ENCODE peak calls at places on chromosomes 12 and 14, in nine cellular contexts. C is neural progenitor cell; P is NCI-H1048; O is NCI-H2081; L is activated effector memory CD4-positive, alpha-beta T cell treated with anti-CD3 and anti-CD28 coated beads, Interleukin-2, amount 50 U/mL, for 16 hours; H is RKO; T is ELR; Q is NCI-H1092 treated with DMSO at 0.1 percent for 48 hours; Y is HT1080. X is an unnamed sample.

GRCh38 chr14:101595349-101595748 is 34.1 kb downstream of the DIO3 start:
- DNase-seq in C (no peak), P (no peak), O (no peak), L (peak), H (no peak), T (no peak), Q (no peak), Y (no peak), X (no peak)

GRCh38 chr14:105142651-105143450 is 25.7 kb downstream of the JAG2 start:
- DNase-seq in C (no peak), P (no peak), O (no peak), L (peak), H (no peak), T (no peak), Q (no peak), Y (no peak), X (peak)

GRCh38 chr12:72273499-72273837 is 1.3 kb downstream of the TRHDE start:
- DNase-seq in C (peak), P (no peak), O (no peak), L (no peak), H (no peak), T (no peak), Q (no peak), Y (peak), X (no peak)

GRCh38 chr14:64944861-64945260 is 2.3 kb upstream of the GPX2 start:
- DNase-seq in C (no peak), P (no peak), O (no peak), L (no peak), H (no peak), T (no peak), Q (no peak), Y (no peak), X (no peak)

GRCh38 chr12:56074396-56074795 is 5.6 kb upstream of the ERBB3 start:
- DNase-seq in C (no peak), P (no peak), O (no peak), L (no peak), H (no peak), T (no peak), Q (no peak), Y (no peak), X (no peak)

GRCh38 chr14:101196795-101197590 is 293.5 kb upstream of the RTL1 start:
- DNase-seq in C (peak), P (no peak), O (no peak), L (peak), H (no peak), T (no peak), Q (no peak), Y (no peak), X (no peak)

GRCh38 chr12:62799126-62799736 is 135.7 kb downstream of the PPM1H start:
- DNase-seq in C (peak), P (peak), O (peak), L (peak), H (peak), T (peak), Q (peak), Y (peak), X (no peak)

GRCh38 chr14:87955501-87955900 is 37.5 kb downstream of the GALC start:
- DNase-seq in C (no peak), P (no peak), O (no peak), L (no peak), H (no peak), T (no peak), Q (no peak), Y (no peak), X (no peak)

GRCh38 chr14:79924583-79924982 is 286.7 kb downstream of the DIO2 start:
- DNase-seq in C (no peak), P (no peak), O (no peak), L (no peak), H (no peak), T (no peak), Q (no peak), Y (no peak), X (no peak)

GRCh38 chr14:104086661-104087461 is 1.4 kb downstream of the ASPG start:
- DNase-seq in C (no peak), P (no peak), O (no peak), L (peak), H (no peak), T (no peak), Q (no peak), Y (no peak), X (peak)

GRCh38 chr14:75610839-75611238 is 32.4 kb downstream of the FLVCR2 start:
- DNase-seq in C (no peak), P (no peak), O (no peak), L (no peak), H (no peak), T (no peak), Q (no peak), Y (no peak), X (no peak)

GRCh38 chr12:19410211-19410610 is 29.1 kb upstream of the AEBP2 start:
- DNase-seq in C (no peak), P (no peak), O (peak), L (no peak), H (no peak), T (no peak), Q (peak), Y (no peak), X (no peak)

GRCh38 chr12:114902665-114903393 is 218.9 kb upstream of the TBX3 start:
- DNase-seq in C (no peak), P (no peak), O (no peak), L (no peak), H (no peak), T (peak), Q (no peak), Y (peak), X (no peak)

GRCh38 chr14:52124791-52125661 is 56.2 kb upstream of the NID2 start:
- DNase-seq in C (peak), P (no peak), O (no peak), L (no peak), H (no peak), T (peak), Q (no peak), Y (peak), X (no peak)

GRCh38 chr12:118360785-118361404 is 11.8 kb downstream of the TAOK3 start:
- DNase-seq in C (no peak), P (no peak), O (no peak), L (no peak), H (peak), T (peak), Q (no peak), Y (peak), X (no peak)

GRCh38 chr14:31950760-31951637 is 126.1 kb upstream of the ARHGAP5 start:
- DNase-seq in C (peak), P (no peak), O (peak), L (no peak), H (no peak), T (peak), Q (peak), Y (peak), X (peak)

GRCh38 chr14:99674064-99674650 is 9.9 kb upstream of the CYP46A1 start:
- DNase-seq in C (no peak), P (no peak), O (no peak), L (no peak), H (no peak), T (no peak), Q (no peak), Y (no peak), X (no peak)